ENCODE peak calls at places on chromosomes 4 and X, in six cellular contexts. U is GM23248; E is activated CD4-positive, CD25-positive, alpha-beta regulatory T cell treated with anti-CD3 and anti-CD28 coated beads, Interleukin-2, amount 50 U/mL, for 72 hours; V is NCI-H510A; W is lung microvascular endothelial cell; S is central memory CD4-positive, alpha-beta T cell. L is an unnamed sample.
A peak's percentile ranks its signal among the peaks of the same experiment; 100 is the strongest.

GRCh38 chr4:91198951-91199350 is 1071.8 kb downstream of the CCSER1 start:
- DNase-seq in U (no peak), E (no peak), V (no peak), W (no peak), S (no peak), L (no peak)

GRCh38 chrX:20517565-20517964 is 250.9 kb upstream of the RPS6KA3 start:
- DNase-seq in U (peak; percentile 42), E (no peak), V (no peak), W (peak; percentile 7), S (no peak), L (no peak)

GRCh38 chr4:137267024-137267423 is 265.3 kb downstream of the PCDH18 start:
- DNase-seq in U (peak; percentile 87), E (no peak), V (no peak), W (no peak), S (no peak), L (no peak)

GRCh38 chr4:8915201-8916200 is 43.9 kb upstream of the HMX1 start:
- DNase-seq in U (no peak), E (no peak), V (no peak), W (no peak), S (no peak), L (peak; percentile 2)

GRCh38 chr4:23805381-23805780 is 84.5 kb downstream of the PPARGC1A start:
- DNase-seq in U (no peak), E (no peak), V (no peak), W (no peak), S (no peak), L (no peak)

GRCh38 chrX:40945366-40945713 is 139.9 kb upstream of the USP9X start:
- DNase-seq in U (peak; percentile 81), E (no peak), V (no peak), W (peak; percentile 77), S (no peak), L (peak; percentile 29)

GRCh38 chr4:8765084-8765483 is 106.6 kb downstream of the HMX1 start:
- DNase-seq in U (no peak), E (no peak), V (no peak), W (no peak), S (no peak), L (no peak)

GRCh38 chr4:46404961-46405360 is 15.0 kb upstream of the GABRA2 start:
- DNase-seq in U (no peak), E (no peak), V (peak; percentile 29), W (no peak), S (no peak), L (no peak)

GRCh38 chr4:78059524-78059889 is 2.4 kb downstream of the FRAS1 start:
- DNase-seq in U (peak; percentile 92), E (no peak), V (peak; percentile 75), W (peak; percentile 72), S (no peak), L (peak; percentile 71)